ENCODE peak calls at places on chromosomes 4 and X, in nine cellular contexts. H, O, Q, T, M, C, Z, D and Y are unnamed samples.

GRCh38 chr4:170716868-170717267 is 627.1 kb upstream of the AADAT start:
- DNase-seq in H (no peak), O (no peak), Q (no peak), T (no peak), M (no peak), C (no peak), Z (no peak), D (no peak), Y (no peak)

GRCh38 chr4:55078987-55079386 is 46.4 kb downstream of the KDR start:
- DNase-seq in H (peak), O (no peak), Q (no peak), T (peak), M (no peak), C (no peak), Z (no peak), D (no peak), Y (no peak)

GRCh38 chr4:119025440-119025839 is 110.2 kb upstream of the MYOZ2 start:
- DNase-seq in H (no peak), O (no peak), Q (no peak), T (no peak), M (peak), C (no peak), Z (no peak), D (no peak), Y (peak)

GRCh38 chrX:136065044-136065671 is 79.9 kb downstream of the SLC9A6 start:
- DNase-seq in H (peak), O (no peak), Q (no peak), T (peak), M (peak), C (no peak), Z (no peak), D (peak), Y (no peak)

GRCh38 chrX:119981286-119982070 is 37.9 kb upstream of the NKAP start:
- DNase-seq in H (no peak), O (no peak), Q (peak), T (no peak), M (peak), C (no peak), Z (no peak), D (peak), Y (peak)

GRCh38 chrX:155263854-155264628 is at the start of gene RAB39B:
- DNase-seq in H (peak), O (peak), Q (no peak), T (no peak), M (peak), C (peak), Z (peak), D (peak), Y (no peak)

GRCh38 chr4:11632015-11632414 is 203.3 kb upstream of the HS3ST1 start:
- DNase-seq in H (no peak), O (no peak), Q (no peak), T (no peak), M (no peak), C (no peak), Z (no peak), D (peak), Y (no peak)

GRCh38 chr4:160352637-160353036 is 1249.8 kb downstream of the RAPGEF2 start:
- DNase-seq in H (no peak), O (no peak), Q (no peak), T (no peak), M (no peak), C (no peak), Z (no peak), D (no peak), Y (no peak)

GRCh38 chr4:74444891-74445642 is at the start of gene AREG:
- DNase-seq in H (peak), O (no peak), Q (no peak), T (no peak), M (peak), C (peak), Z (peak), D (peak), Y (peak)

GRCh38 chr4:25535701-25536473 is 119.8 kb upstream of the SLC34A2 start:
- DNase-seq in H (no peak), O (no peak), Q (no peak), T (no peak), M (no peak), C (no peak), Z (no peak), D (no peak), Y (no peak)

GRCh38 chr4:174212061-174212460 is 71.4 kb downstream of the FBXO8 start:
- DNase-seq in H (no peak), O (no peak), Q (no peak), T (no peak), M (no peak), C (no peak), Z (no peak), D (no peak), Y (no peak)

GRCh38 chr4:15352508-15352907 is 75.3 kb upstream of the C1QTNF7 start:
- DNase-seq in H (no peak), O (no peak), Q (no peak), T (no peak), M (no peak), C (no peak), Z (no peak), D (no peak), Y (no peak)

GRCh38 chr4:103099691-103100392 is at the start of gene BDH2:
- DNase-seq in H (no peak), O (peak), Q (peak), T (peak), M (peak), C (no peak), Z (peak), D (peak), Y (peak)

GRCh38 chrX:154468217-154468616 is 10.1 kb downstream of the PLXNA3 start:
- DNase-seq in H (no peak), O (no peak), Q (no peak), T (no peak), M (no peak), C (no peak), Z (no peak), D (no peak), Y (no peak)

GRCh38 chr4:134540588-134540987 is 339.0 kb upstream of the PABPC4L start:
- DNase-seq in H (no peak), O (no peak), Q (no peak), T (no peak), M (no peak), C (no peak), Z (no peak), D (no peak), Y (no peak)

GRCh38 chr4:576245-576821 is at the start of gene TMEM271:
- DNase-seq in H (peak), O (no peak), Q (no peak), T (no peak), M (no peak), C (no peak), Z (no peak), D (peak), Y (no peak)

GRCh38 chr4:24657768-24658617 is 73.6 kb upstream of the DHX15 start:
- DNase-seq in H (no peak), O (no peak), Q (peak), T (no peak), M (peak), C (no peak), Z (no peak), D (no peak), Y (peak)

GRCh38 chrX:19747672-19748610 is 139.5 kb downstream of the SH3KBP1 start:
- DNase-seq in H (no peak), O (no peak), Q (no peak), T (no peak), M (no peak), C (peak), Z (peak), D (peak), Y (no peak)

GRCh38 chr4:66048861-66049260 is 378.6 kb upstream of the EPHA5 start:
- DNase-seq in H (no peak), O (no peak), Q (no peak), T (no peak), M (no peak), C (no peak), Z (no peak), D (peak), Y (no peak)

GRCh38 chrX:1442016-1442665 is 10.6 kb downstream of the ASMTL start:
- DNase-seq in H (peak), O (no peak), Q (no peak), T (no peak), M (no peak), C (no peak), Z (no peak), D (no peak), Y (no peak)

GRCh38 chr4:87732033-87732770 is 67.2 kb upstream of the IBSP start:
- DNase-seq in H (no peak), O (no peak), Q (no peak), T (no peak), M (no peak), C (no peak), Z (no peak), D (no peak), Y (no peak)

GRCh38 chr4:10159671-10160070 is 43.1 kb upstream of the WDR1 start:
- DNase-seq in H (no peak), O (no peak), Q (no peak), T (no peak), M (no peak), C (no peak), Z (no peak), D (no peak), Y (no peak)

GRCh38 chrX:14032383-14032782 is 2.7 kb upstream of the GEMIN8 start:
- DNase-seq in H (no peak), O (peak), Q (no peak), T (no peak), M (peak), C (no peak), Z (peak), D (peak), Y (no peak)

GRCh38 chr4:187128226-187128625 is 404.6 kb upstream of the FAT1 start:
- DNase-seq in H (no peak), O (no peak), Q (no peak), T (no peak), M (no peak), C (no peak), Z (no peak), D (no peak), Y (no peak)

GRCh38 chr4:67040315-67040714 is 505.0 kb downstream of the CENPC start:
- DNase-seq in H (no peak), O (no peak), Q (no peak), T (no peak), M (no peak), C (no peak), Z (no peak), D (no peak), Y (no peak)

GRCh38 chr4:112516401-112517066 is 554 bp upstream of the NEUROG2 start:
- DNase-seq in H (no peak), O (no peak), Q (no peak), T (no peak), M (no peak), C (peak), Z (no peak), D (peak), Y (no peak)

GRCh38 chr4:109497511-109497910 is 62.5 kb upstream of the MCUB start:
- DNase-seq in H (no peak), O (no peak), Q (no peak), T (no peak), M (no peak), C (no peak), Z (no peak), D (no peak), Y (no peak)

GRCh38 chr4:15455290-15455689 is 14.4 kb upstream of the CC2D2A start:
- DNase-seq in H (no peak), O (no peak), Q (no peak), T (no peak), M (no peak), C (no peak), Z (no peak), D (no peak), Y (no peak)